ENCODE peak calls at places on chromosomes 6 and 20, in nine cellular contexts. Q, U, G, H, T, C, Z, M and X are unnamed samples.
A peak's percentile ranks its signal among the peaks of the same experiment; 100 is the strongest.

GRCh38 chr6:89122625-89123024 is 4.8 kb upstream of the SRSF12 start:
- DNase-seq in M (no peak), U (no peak), G (no peak), Q (peak; percentile 53), C (no peak), H (no peak), Z (no peak), T (no peak), X (no peak)

GRCh38 chr6:120147218-120147871 is 797.8 kb upstream of the MAN1A1 start:
- DNase-seq in T (no peak), G (no peak), M (no peak), Q (no peak), H (no peak), C (no peak), U (no peak), Z (no peak), X (no peak)

GRCh38 chr6:150902142-150902800 is 36.8 kb downstream of the MTHFD1L start:
- DNase-seq in T (no peak), Z (no peak), H (no peak), U (no peak), M (no peak), G (no peak), C (no peak), Q (no peak), X (no peak)

GRCh38 chr6:38443341-38443740 is 196.4 kb downstream of the BTBD9 start:
- DNase-seq in Z (no peak), U (no peak), H (no peak), M (no peak), T (no peak), G (no peak), Q (no peak), C (no peak), X (no peak)

GRCh38 chr6:35052694-35053565 is 88.2 kb downstream of the TCP11 start:
- DNase-seq in Q (no peak), C (no peak), M (peak; percentile 55), G (no peak), U (no peak), Z (peak; percentile 51), H (peak; percentile 48), T (no peak), X (no peak)

GRCh38 chr6:96624957-96625356 is 62.0 kb downstream of the FHL5 start:
- DNase-seq in G (no peak), T (no peak), C (no peak), H (no peak), M (no peak), U (no peak), Q (no peak), Z (no peak), X (no peak)

GRCh38 chr20:54132612-54133433 is 41.0 kb downstream of the CYP24A1 start:
- DNase-seq in U (peak; percentile 70), Z (no peak), H (peak; percentile 61), G (no peak), T (no peak), M (peak; percentile 62), C (peak; percentile 71), Q (peak; percentile 100), X (no peak)

GRCh38 chr6:130776287-130776925 is 50.8 kb upstream of the SMLR1 start:
- DNase-seq in T (no peak), G (no peak), Z (no peak), U (no peak), H (no peak), M (no peak), C (no peak), Q (no peak), X (no peak)

GRCh38 chr6:18501313-18502013 is 114.3 kb downstream of the RNF144B start:
- DNase-seq in Z (peak; percentile 35), Q (no peak), G (no peak), M (peak; percentile 41), T (no peak), U (no peak), C (peak; percentile 19), H (peak; percentile 57), X (peak; percentile 89)

GRCh38 chr6:130946076-130946475 is 117.0 kb downstream of the EPB41L2 start:
- DNase-seq in H (no peak), Z (no peak), G (no peak), Q (no peak), U (no peak), C (no peak), M (no peak), T (no peak), X (no peak)

GRCh38 chr6:40899684-40900155 is 139.3 kb downstream of the UNC5CL start:
- DNase-seq in C (no peak), H (no peak), T (no peak), Q (peak; percentile 97), G (peak; percentile 61), U (no peak), M (no peak), Z (no peak), X (peak; percentile 59)

GRCh38 chr20:16530201-16530681 is 43.0 kb downstream of the KIF16B start:
- DNase-seq in Q (peak; percentile 26), U (peak; percentile 95), H (peak; percentile 73), M (no peak), G (peak; percentile 62), T (no peak), C (no peak), Z (no peak), X (no peak)

GRCh38 chr6:24117016-24117415 is 9.0 kb upstream of the NRSN1 start:
- DNase-seq in H (no peak), C (no peak), M (no peak), Q (no peak), Z (no peak), U (no peak), T (no peak), G (no peak), X (no peak)

GRCh38 chr6:147549531-147549930 is 41.0 kb downstream of the SAMD5 start:
- DNase-seq in G (no peak), Q (no peak), T (no peak), C (no peak), M (no peak), Z (no peak), H (no peak), U (no peak), X (no peak)

GRCh38 chr6:149483302-149483701 is 1.5 kb downstream of the ZC3H12D start:
- DNase-seq in Q (no peak), M (no peak), C (no peak), Z (no peak), U (no peak), T (no peak), H (no peak), G (no peak), X (no peak)

GRCh38 chr6:90895299-90896164 is 308.7 kb upstream of the MAP3K7 start:
- DNase-seq in C (no peak), H (no peak), M (no peak), G (no peak), Q (no peak), T (no peak), U (no peak), Z (no peak), X (no peak)

GRCh38 chr6:35084511-35085203 is 56.5 kb downstream of the TCP11 start:
- DNase-seq in M (no peak), H (no peak), T (no peak), G (no peak), Z (no peak), C (no peak), U (no peak), Q (no peak), X (no peak)

DNA sequence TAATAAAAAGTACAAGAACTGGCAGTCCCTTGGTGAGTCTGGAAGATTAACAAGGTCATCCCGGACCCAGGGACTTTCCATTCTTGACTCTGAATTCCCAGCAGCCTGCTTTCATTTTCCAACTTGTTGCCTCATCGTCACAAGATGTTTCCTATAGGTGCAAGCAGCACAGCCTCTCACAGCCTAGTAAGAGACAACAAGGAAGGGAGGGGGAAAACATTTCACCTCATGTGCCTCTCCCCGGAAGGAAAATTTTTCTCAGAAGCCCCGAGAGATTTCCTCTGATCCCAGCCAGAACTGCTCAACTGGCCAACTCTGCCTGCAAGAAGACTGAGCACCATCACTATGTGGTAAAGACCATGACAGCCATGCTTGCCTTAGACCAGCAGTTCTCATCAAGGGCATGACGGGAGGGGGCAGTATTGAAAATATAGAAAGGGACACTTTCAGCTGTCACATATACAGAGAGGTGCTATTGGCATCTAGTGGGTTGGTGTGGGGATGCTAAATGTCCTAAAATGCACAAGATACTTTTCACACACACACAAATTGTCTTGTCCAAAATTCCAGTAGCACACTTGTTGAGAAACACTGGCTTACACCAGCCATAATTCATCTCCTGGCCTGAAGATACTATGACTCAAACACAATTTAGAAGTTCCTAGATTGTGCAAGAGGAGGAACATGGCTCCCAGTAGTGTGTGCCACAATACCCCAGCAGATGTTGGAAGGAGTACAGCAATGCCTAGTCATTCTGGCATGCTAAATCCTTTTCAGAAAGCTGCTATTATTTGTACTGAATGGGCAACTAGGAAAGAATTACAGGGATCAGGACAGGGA is 10.8 kb upstream of the WTAP start:
- DNase-seq in T (no peak), C (peak; percentile 87), Q (no peak), Z (no peak), G (no peak), M (peak; percentile 71), U (no peak), H (peak; percentile 90), X (no peak)
- TF ChIP-seq POLR2A in T (no peak), C (peak; percentile 8), Q (no peak), Z (no peak), G (no peak), M (no peak), U (no peak), H (no peak), X (no peak)

DNA sequence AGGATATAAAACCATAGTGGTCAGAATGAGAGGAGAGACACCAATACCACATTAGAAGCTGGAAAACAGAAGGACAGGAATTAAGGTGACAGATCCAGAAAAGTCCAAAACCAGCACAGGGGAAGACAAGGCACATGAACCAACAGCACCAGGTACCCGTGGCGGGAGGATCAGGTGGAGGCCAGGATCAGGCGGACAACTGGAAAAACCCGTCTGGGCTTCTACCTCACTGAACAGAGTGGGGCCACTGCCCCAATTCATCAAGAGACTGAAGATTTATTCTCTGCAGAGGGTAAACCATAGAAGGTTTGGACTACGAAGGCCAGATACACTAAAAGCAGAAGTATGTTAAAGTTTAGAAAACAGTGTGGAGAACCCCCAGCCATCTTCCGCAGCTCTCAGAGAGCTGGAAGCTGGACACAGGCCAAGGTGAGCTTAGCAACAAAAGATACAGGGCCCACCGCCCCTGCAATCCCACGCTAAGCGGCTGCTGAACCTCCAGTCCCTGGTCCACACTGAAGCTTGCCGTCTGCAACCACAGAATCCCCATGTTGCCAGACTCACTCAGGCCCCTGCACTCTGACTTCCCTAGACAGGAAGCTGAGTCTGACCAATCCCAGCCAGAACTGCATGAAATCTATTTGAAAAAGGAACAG is 29.9 kb downstream of the ABHD12 start:
- DNase-seq in C (no peak), T (no peak), G (no peak), U (no peak), Z (no peak), H (no peak), Q (no peak), M (no peak), X (no peak)
- H3K4me3 ChIP-seq in C (no peak overlapping the region), T (no peak overlapping the region), G (no peak overlapping the region), U (no peak overlapping the region), Z (no peak overlapping the region), H (no peak overlapping the region), Q (no peak overlapping the region), M (no peak overlapping the region), X (no peak overlapping the region)

GRCh38 chr6:165098165-165098564 is 211.2 kb downstream of the C6orf118 start:
- DNase-seq in Q (no peak), M (no peak), Z (no peak), H (no peak), C (no peak), G (no peak), T (no peak), U (peak; percentile 4), X (no peak)
- TF ChIP-seq CTCF in Q (no peak), M (no peak), Z (no peak), H (no peak), C (no peak), G (no peak), T (no peak), U (no peak), X (no peak)

GRCh38 chr20:33789109-33789857 is 21.9 kb upstream of the CHMP4B start:
- DNase-seq in M (peak; percentile 20), H (peak; percentile 87), U (peak; percentile 95), G (peak; percentile 85), C (peak; percentile 79), Q (peak; percentile 83), Z (no peak), T (no peak), X (no peak)
- TF ChIP-seq POLR2A in M (no peak), H (no peak), U (no peak), G (no peak), C (no peak), Q (no peak), Z (no peak), T (no peak), X (no peak)